ENCODE peak calls at places on chromosomes 3 and 15, in six cellular contexts. One of them, this sample, is unnamed.

GRCh38 chr3:64988188-64988587 is 300.4 kb upstream of the ADAMTS9 start:
- DNase-seq in fibroblast of mammary gland: peak
- DNase-seq in A549: no peak
- DNase-seq in LNCaP clone FGC: no peak
- DNase-seq in IMR-90: no peak
- DNase-seq in body of pancreas: no peak
- DNase-seq in this sample: peak

GRCh38 chr3:49013738-49014660 is 4.4 kb downstream of the DALRD3 start:
- DNase-seq in fibroblast of mammary gland: peak
- DNase-seq in A549: peak
- DNase-seq in LNCaP clone FGC: no peak
- DNase-seq in IMR-90: no peak
- DNase-seq in body of pancreas: peak
- DNase-seq in this sample: peak

GRCh38 chr15:93028632-93029612 is 60.1 kb downstream of the RGMA start:
- DNase-seq in fibroblast of mammary gland: peak
- DNase-seq in A549: no peak
- DNase-seq in LNCaP clone FGC: no peak
- DNase-seq in IMR-90: peak
- DNase-seq in body of pancreas: peak
- DNase-seq in this sample: peak

GRCh38 chr3:51099794-51100542 is 285.1 kb upstream of the MANF start:
- DNase-seq in fibroblast of mammary gland: peak
- DNase-seq in A549: peak
- DNase-seq in LNCaP clone FGC: peak
- DNase-seq in IMR-90: peak
- DNase-seq in body of pancreas: peak
- DNase-seq in this sample: peak

GRCh38 chr3:56363720-56364119 is 104.5 kb downstream of the ERC2 start:
- DNase-seq in fibroblast of mammary gland: no peak
- DNase-seq in A549: no peak
- DNase-seq in LNCaP clone FGC: no peak
- DNase-seq in IMR-90: no peak
- DNase-seq in body of pancreas: no peak
- DNase-seq in this sample: no peak

GRCh38 chr3:130390079-130390478 is 44.6 kb downstream of the COL6A5 start:
- DNase-seq in fibroblast of mammary gland: no peak
- DNase-seq in A549: no peak
- DNase-seq in LNCaP clone FGC: no peak
- DNase-seq in IMR-90: no peak
- DNase-seq in body of pancreas: no peak
- DNase-seq in this sample: no peak

GRCh38 chr3:69791111-69791510 is 51.8 kb downstream of the MITF start:
- DNase-seq in fibroblast of mammary gland: peak
- DNase-seq in A549: peak
- DNase-seq in LNCaP clone FGC: no peak
- DNase-seq in IMR-90: peak
- DNase-seq in body of pancreas: peak
- DNase-seq in this sample: peak

GRCh38 chr3:175743733-175744400 is 884.7 kb downstream of the NAALADL2 start:
- DNase-seq in fibroblast of mammary gland: peak
- DNase-seq in A549: peak
- DNase-seq in LNCaP clone FGC: no peak
- DNase-seq in IMR-90: peak
- DNase-seq in body of pancreas: no peak
- DNase-seq in this sample: peak

GRCh38 chr15:66789029-66790025 is 87.3 kb downstream of the SMAD6 start:
- DNase-seq in fibroblast of mammary gland: peak
- DNase-seq in A549: peak
- DNase-seq in LNCaP clone FGC: peak
- DNase-seq in IMR-90: peak
- DNase-seq in body of pancreas: peak
- DNase-seq in this sample: peak

DNA sequence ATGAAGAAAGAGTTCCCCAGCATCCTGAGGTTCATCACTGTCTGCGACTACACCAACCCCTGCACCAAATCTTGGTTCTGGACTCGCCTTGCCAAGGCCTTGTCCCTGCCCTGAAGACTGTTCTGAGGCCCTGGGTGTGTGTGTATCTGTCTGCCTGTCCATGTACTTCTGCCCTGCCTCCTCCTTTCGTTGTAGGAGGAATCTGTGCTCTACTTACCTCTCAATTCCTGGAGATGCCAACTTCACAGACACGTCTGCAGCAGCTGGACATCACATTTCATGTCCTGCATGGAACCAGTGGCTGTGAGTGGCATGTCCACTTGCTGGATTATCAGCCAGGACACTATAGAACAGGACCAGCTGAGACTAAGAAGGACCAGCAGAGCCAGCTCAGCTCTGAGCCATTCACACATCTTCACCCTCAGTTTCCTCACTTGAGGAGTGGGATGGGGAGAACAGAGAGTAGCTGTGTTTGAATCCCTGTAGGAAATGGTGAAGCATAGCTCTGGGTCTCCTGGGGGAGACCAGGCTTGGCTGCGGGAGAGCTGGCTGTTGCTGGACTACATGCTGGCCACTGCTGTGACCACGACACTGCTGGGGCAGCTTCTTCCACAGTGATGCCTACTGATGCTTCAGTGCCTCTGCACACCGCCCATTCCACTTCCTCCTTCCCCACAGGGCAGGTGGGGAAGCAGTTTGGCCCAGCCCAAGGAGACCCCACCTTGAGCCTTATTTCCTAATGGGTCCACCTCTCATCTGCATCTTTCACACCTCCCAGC is 2.9 kb downstream of the MYD88 start:
- DNase-seq in fibroblast of mammary gland: no peak
- DNase-seq in A549: no peak
- DNase-seq in LNCaP clone FGC: no peak
- DNase-seq in IMR-90: no peak
- DNase-seq in body of pancreas: no peak
- DNase-seq in this sample: no peak
- H3K4me3 ChIP-seq in fibroblast of mammary gland: no peak
- H3K4me3 ChIP-seq in A549: no peak
- H3K4me3 ChIP-seq in LNCaP clone FGC: no peak
- H3K4me3 ChIP-seq in IMR-90: no peak
- H3K4me3 ChIP-seq in body of pancreas: no peak
- H3K4me3 ChIP-seq in this sample: no peak

GRCh38 chr3:127052121-127052561 is 69.2 kb downstream of the PLXNA1 start:
- DNase-seq in fibroblast of mammary gland: peak
- DNase-seq in A549: no peak
- DNase-seq in LNCaP clone FGC: peak
- DNase-seq in IMR-90: no peak
- DNase-seq in body of pancreas: peak
- DNase-seq in this sample: no peak
- TF ChIP-seq CTCF in fibroblast of mammary gland: no peak
- TF ChIP-seq CTCF in A549: no peak
- TF ChIP-seq CTCF in LNCaP clone FGC: no peak
- TF ChIP-seq CTCF in IMR-90: no peak
- TF ChIP-seq CTCF in body of pancreas: no peak
- TF ChIP-seq CTCF in this sample: no peak

GRCh38 chr3:6492306-6492705 is 368.6 kb upstream of the GRM7 start:
- DNase-seq in fibroblast of mammary gland: no peak
- DNase-seq in A549: no peak
- DNase-seq in LNCaP clone FGC: no peak
- DNase-seq in IMR-90: no peak
- DNase-seq in body of pancreas: no peak
- DNase-seq in this sample: no peak

DNA sequence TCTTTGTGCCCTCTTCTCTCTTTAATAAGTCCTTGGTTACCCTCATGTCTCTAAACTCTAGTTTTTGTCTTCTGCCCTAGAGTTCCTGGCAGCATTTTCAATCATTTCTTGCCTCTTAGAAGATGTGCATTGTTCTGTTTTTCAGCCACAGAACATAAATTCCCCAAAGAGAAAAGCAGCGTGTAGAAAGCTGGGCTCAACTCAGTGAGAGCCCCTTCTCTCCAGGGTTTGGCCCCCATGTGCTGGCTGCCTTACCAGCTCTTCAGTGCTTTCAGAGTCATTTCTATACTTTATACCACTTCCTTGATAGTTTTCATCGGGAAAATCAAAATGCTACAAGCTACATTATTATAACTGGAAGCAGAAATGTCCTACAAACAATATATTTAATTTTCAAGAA is 369.1 kb upstream of the GRM7 start:
- DNase-seq in fibroblast of mammary gland: no peak
- DNase-seq in A549: no peak
- DNase-seq in LNCaP clone FGC: no peak
- DNase-seq in IMR-90: no peak
- DNase-seq in body of pancreas: no peak
- DNase-seq in this sample: no peak
- H3K4me3 ChIP-seq in fibroblast of mammary gland: no peak
- H3K4me3 ChIP-seq in A549: no peak
- H3K4me3 ChIP-seq in LNCaP clone FGC: no peak
- H3K4me3 ChIP-seq in IMR-90: no peak
- H3K4me3 ChIP-seq in body of pancreas: no peak
- H3K4me3 ChIP-seq in this sample: no peak

DNA sequence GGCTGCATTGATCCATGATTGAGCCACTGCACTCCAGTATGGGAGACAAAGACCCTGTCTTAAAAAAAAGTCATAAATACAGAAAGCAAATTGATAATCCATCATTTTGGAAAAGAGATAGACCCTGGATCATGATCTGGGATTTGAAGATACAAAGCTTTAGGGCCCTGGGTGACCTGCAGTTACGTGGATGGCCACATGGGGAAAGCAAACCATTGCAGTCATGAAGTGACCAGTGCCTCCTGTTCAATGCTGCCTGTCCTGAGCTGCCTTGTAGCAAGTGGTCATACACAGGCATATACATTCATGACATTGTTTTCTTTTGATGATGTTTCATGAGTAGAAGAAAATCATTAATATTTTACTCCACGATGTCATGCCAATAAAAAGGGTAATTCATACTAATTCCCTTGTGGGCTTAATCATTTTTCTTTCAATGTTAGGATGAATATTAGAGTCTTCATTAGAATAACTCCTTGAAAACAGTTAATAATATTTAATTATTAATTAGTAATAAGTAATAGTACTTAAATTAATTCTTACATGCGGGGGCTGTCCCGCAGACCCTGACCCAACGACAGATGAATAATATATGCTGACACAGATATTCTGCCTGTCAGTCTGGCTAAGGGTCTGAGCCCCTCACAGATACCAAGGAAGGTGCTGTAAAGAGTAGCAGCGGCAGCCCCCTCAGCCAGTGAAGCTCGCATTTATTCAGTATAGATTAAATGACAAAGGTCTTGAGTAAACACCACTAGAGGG is 109.0 kb upstream of the UNC13C start:
- DNase-seq in fibroblast of mammary gland: no peak
- DNase-seq in A549: peak
- DNase-seq in LNCaP clone FGC: no peak
- DNase-seq in IMR-90: no peak
- DNase-seq in body of pancreas: no peak
- DNase-seq in this sample: no peak
- TF ChIP-seq CTCF in fibroblast of mammary gland: no peak
- TF ChIP-seq CTCF in A549: no peak
- TF ChIP-seq CTCF in LNCaP clone FGC: no peak
- TF ChIP-seq CTCF in IMR-90: no peak
- TF ChIP-seq CTCF in body of pancreas: no peak
- TF ChIP-seq CTCF in this sample: no peak

GRCh38 chr15:52221730-52222129 is 30.5 kb upstream of the GNB5 start:
- DNase-seq in fibroblast of mammary gland: no peak
- DNase-seq in A549: no peak
- DNase-seq in LNCaP clone FGC: no peak
- DNase-seq in IMR-90: no peak
- DNase-seq in body of pancreas: no peak
- DNase-seq in this sample: no peak
- H3K4me3 ChIP-seq in fibroblast of mammary gland: no peak
- H3K4me3 ChIP-seq in A549: no peak
- H3K4me3 ChIP-seq in LNCaP clone FGC: no peak
- H3K4me3 ChIP-seq in IMR-90: no peak
- H3K4me3 ChIP-seq in body of pancreas: no peak
- H3K4me3 ChIP-seq in this sample: no peak

GRCh38 chr3:94071713-94072284 is 8.9 kb downstream of the NSUN3 start:
- DNase-seq in fibroblast of mammary gland: no peak
- DNase-seq in A549: no peak
- DNase-seq in LNCaP clone FGC: no peak
- DNase-seq in IMR-90: no peak
- DNase-seq in body of pancreas: no peak
- DNase-seq in this sample: no peak

GRCh38 chr3:94065819-94066218 is 3.0 kb downstream of the NSUN3 start:
- DNase-seq in fibroblast of mammary gland: no peak
- DNase-seq in A549: no peak
- DNase-seq in LNCaP clone FGC: no peak
- DNase-seq in IMR-90: no peak
- DNase-seq in body of pancreas: no peak
- DNase-seq in this sample: no peak

GRCh38 chr3:94066829-94067470 is 4.1 kb downstream of the NSUN3 start:
- DNase-seq in fibroblast of mammary gland: no peak
- DNase-seq in A549: no peak
- DNase-seq in LNCaP clone FGC: no peak
- DNase-seq in IMR-90: no peak
- DNase-seq in body of pancreas: no peak
- DNase-seq in this sample: peak

GRCh38 chr3:94070341-94070911 is 7.6 kb downstream of the NSUN3 start:
- DNase-seq in fibroblast of mammary gland: no peak
- DNase-seq in A549: no peak
- DNase-seq in LNCaP clone FGC: no peak
- DNase-seq in IMR-90: no peak
- DNase-seq in body of pancreas: no peak
- DNase-seq in this sample: no peak

DNA sequence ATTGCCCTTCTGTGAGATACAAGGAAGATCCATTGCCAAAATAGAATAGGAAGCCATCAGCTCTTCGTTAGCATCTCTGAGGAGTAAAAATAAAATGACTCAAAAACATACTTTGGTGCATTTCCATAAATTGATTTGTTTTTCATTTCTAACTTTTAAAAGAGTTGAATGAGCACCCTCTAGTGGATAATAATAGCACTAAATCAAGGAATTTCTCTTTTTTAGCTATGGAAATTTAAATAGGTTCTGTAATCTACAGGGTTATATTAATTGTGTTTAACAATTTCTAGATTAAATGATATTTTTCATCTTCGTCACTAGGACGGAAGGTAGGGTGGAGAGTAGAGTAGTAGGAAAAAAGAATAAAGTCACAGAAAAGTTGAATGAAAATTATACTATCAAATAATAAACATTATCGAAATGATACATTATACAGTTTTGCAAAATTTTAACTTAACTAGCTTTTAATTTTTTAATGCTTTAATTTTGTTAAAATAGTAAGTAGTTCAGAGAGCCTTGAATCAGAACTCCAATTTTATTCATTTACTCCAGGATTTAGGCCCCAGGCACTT is 6.5 kb downstream of the NSUN3 start:
- DNase-seq in fibroblast of mammary gland: peak
- DNase-seq in A549: no peak
- DNase-seq in LNCaP clone FGC: no peak
- DNase-seq in IMR-90: peak
- DNase-seq in body of pancreas: no peak
- DNase-seq in this sample: peak
- TF ChIP-seq CTCF in fibroblast of mammary gland: peak
- TF ChIP-seq CTCF in A549: peak
- TF ChIP-seq CTCF in LNCaP clone FGC: peak
- TF ChIP-seq CTCF in IMR-90: peak
- TF ChIP-seq CTCF in body of pancreas: peak
- TF ChIP-seq CTCF in this sample: peak

This sample was measured in fibroblast of pulmonary artery.